ENCODE peak calls at places on chromosome 18, in five cellular contexts. One of them, this sample, is unnamed.

GRCh38 chr18:63788447-63789096 is 13.4 kb downstream of the SERPINB7 start:
- DNase-seq in HCT116: peak; percentile 68
- DNase-seq in H1: no peak
- DNase-seq in K562: no peak
- DNase-seq in HepG2: no peak
- DNase-seq in this sample: no peak

GRCh38 chr18:79399275-79400081 is 3.7 kb downstream of the NFATC1 start:
- DNase-seq in HepG2: no peak
- DNase-seq in HCT116: no peak
- DNase-seq in K562: no peak
- DNase-seq in H1: no peak
- DNase-seq in this sample: no peak

GRCh38 chr18:8654482-8655451 is 45.5 kb downstream of the RAB12 start:
- DNase-seq in HepG2: no peak
- DNase-seq in HCT116: no peak
- DNase-seq in K562: peak; percentile 33
- DNase-seq in H1: no peak
- DNase-seq in this sample: no peak

GRCh38 chr18:54774423-54774822 is 53.9 kb upstream of the RAB27B start:
- DNase-seq in K562: no peak
- DNase-seq in H1: no peak
- DNase-seq in HepG2: no peak
- DNase-seq in HCT116: no peak
- DNase-seq in this sample: no peak

GRCh38 chr18:74609535-74609934 is 11.9 kb downstream of the ZNF407 start:
- DNase-seq in HCT116: no peak
- DNase-seq in H1: no peak
- DNase-seq in HepG2: no peak
- DNase-seq in K562: no peak
- DNase-seq in this sample: no peak

GRCh38 chr18:45245036-45245638 is 370.1 kb upstream of the SLC14A2 start:
- DNase-seq in HepG2: no peak
- DNase-seq in H1: no peak
- DNase-seq in HCT116: no peak
- DNase-seq in K562: no peak
- DNase-seq in this sample: no peak

GRCh38 chr18:7321831-7322230 is 90.9 kb downstream of the LRRC30 start:
- DNase-seq in HCT116: no peak
- DNase-seq in K562: no peak
- DNase-seq in HepG2: no peak
- DNase-seq in H1: no peak
- DNase-seq in this sample: no peak

GRCh38 chr18:5068856-5069255 is 128.2 kb downstream of the AKAIN1 start:
- DNase-seq in K562: no peak
- DNase-seq in HepG2: no peak
- DNase-seq in H1: no peak
- DNase-seq in HCT116: no peak
- DNase-seq in this sample: no peak

GRCh38 chr18:50231621-50232020 is 34.7 kb downstream of the CFAP53 start:
- DNase-seq in HepG2: no peak
- DNase-seq in K562: no peak
- DNase-seq in HCT116: no peak
- DNase-seq in H1: no peak
- DNase-seq in this sample: no peak

GRCh38 chr18:46542545-46542944 is 114.5 kb downstream of the LOXHD1 start:
- DNase-seq in K562: no peak
- DNase-seq in HCT116: no peak
- DNase-seq in H1: no peak
- DNase-seq in HepG2: no peak
- DNase-seq in this sample: peak; percentile 3

GRCh38 chr18:7579176-7579922 is 12.2 kb downstream of the PTPRM start:
- DNase-seq in HepG2: no peak
- DNase-seq in HCT116: no peak
- DNase-seq in K562: no peak
- DNase-seq in H1: no peak
- DNase-seq in this sample: no peak

GRCh38 chr18:46546111-46546640 is 110.8 kb downstream of the LOXHD1 start:
- DNase-seq in K562: no peak
- DNase-seq in HCT116: no peak
- DNase-seq in H1: no peak
- DNase-seq in HepG2: no peak
- DNase-seq in this sample: no peak

GRCh38 chr18:33201509-33201926 is 239.0 kb downstream of the CCDC178 start:
- DNase-seq in H1: peak; percentile 5
- DNase-seq in K562: peak; percentile 9
- DNase-seq in HCT116: no peak
- DNase-seq in HepG2: peak; percentile 22
- DNase-seq in this sample: peak; percentile 28

GRCh38 chr18:57051586-57052044 is 95.3 kb upstream of the BOD1L2 start:
- DNase-seq in H1: no peak
- DNase-seq in HepG2: no peak
- DNase-seq in HCT116: no peak
- DNase-seq in K562: peak; percentile 87
- DNase-seq in this sample: no peak

GRCh38 chr18:46278481-46279465 is 174.6 kb downstream of the HAUS1 start:
- DNase-seq in HepG2: no peak
- DNase-seq in HCT116: no peak
- DNase-seq in K562: no peak
- DNase-seq in H1: no peak
- DNase-seq in this sample: no peak

GRCh38 chr18:45785015-45785597 is 40.4 kb upstream of the SIGLEC15 start:
- DNase-seq in H1: no peak
- DNase-seq in K562: no peak
- DNase-seq in HCT116: no peak
- DNase-seq in HepG2: no peak
- DNase-seq in this sample: no peak

GRCh38 chr18:28189400-28190239 is 12.7 kb upstream of the CDH2 start:
- DNase-seq in HCT116: peak; percentile 23
- DNase-seq in K562: peak; percentile 45
- DNase-seq in H1: no peak
- DNase-seq in HepG2: peak; percentile 54
- DNase-seq in this sample: no peak

GRCh38 chr18:58020567-58021107 is 23.4 kb upstream of the NEDD4L start:
- DNase-seq in HCT116: no peak
- DNase-seq in HepG2: no peak
- DNase-seq in K562: no peak
- DNase-seq in H1: no peak
- DNase-seq in this sample: no peak

GRCh38 chr18:59008302-59008974 is 131.2 kb upstream of the SEC11C start:
- DNase-seq in K562: no peak
- DNase-seq in H1: peak; percentile 10
- DNase-seq in HepG2: no peak
- DNase-seq in HCT116: peak; percentile 26
- DNase-seq in this sample: peak; percentile 11

GRCh38 chr18:50447952-50448351 is 73.1 kb downstream of the SKA1 start:
- DNase-seq in HCT116: no peak
- DNase-seq in H1: no peak
- DNase-seq in K562: no peak
- DNase-seq in HepG2: no peak
- DNase-seq in this sample: no peak

GRCh38 chr18:524496-524895 is 24.0 kb upstream of the COLEC12 start:
- DNase-seq in HCT116: no peak
- DNase-seq in H1: no peak
- DNase-seq in HepG2: no peak
- DNase-seq in K562: no peak
- DNase-seq in this sample: no peak

GRCh38 chr18:61851279-61851678 is 41.5 kb downstream of the RNF152 start:
- DNase-seq in H1: no peak
- DNase-seq in K562: no peak
- DNase-seq in HepG2: no peak
- DNase-seq in HCT116: no peak
- DNase-seq in this sample: no peak

GRCh38 chr18:46892842-46893241 is 24.5 kb downstream of the PIAS2 start:
- DNase-seq in K562: no peak
- DNase-seq in HepG2: no peak
- DNase-seq in H1: no peak
- DNase-seq in HCT116: no peak
- DNase-seq in this sample: no peak

GRCh38 chr18:75219684-75220083 is 9.1 kb downstream of the TSHZ1 start:
- DNase-seq in HepG2: peak; percentile 7
- DNase-seq in K562: no peak
- DNase-seq in HCT116: no peak
- DNase-seq in H1: no peak
- DNase-seq in this sample: no peak

GRCh38 chr18:33611525-33612135 is 33.6 kb downstream of the ASXL3 start:
- DNase-seq in HCT116: no peak
- DNase-seq in H1: no peak
- DNase-seq in HepG2: no peak
- DNase-seq in K562: no peak
- DNase-seq in this sample: no peak

GRCh38 chr18:12049983-12050811 is 43.4 kb upstream of the ANKRD62 start:
- DNase-seq in K562: no peak
- DNase-seq in H1: no peak
- DNase-seq in HepG2: no peak
- DNase-seq in HCT116: no peak
- DNase-seq in this sample: no peak

GRCh38 chr18:59265246-59266018 is 7.8 kb downstream of the RAX start:
- DNase-seq in HepG2: no peak
- DNase-seq in K562: peak; percentile 45
- DNase-seq in HCT116: no peak
- DNase-seq in H1: no peak
- DNase-seq in this sample: no peak

GRCh38 chr18:54023471-54023870 is 201.0 kb downstream of the MBD2 start:
- DNase-seq in K562: no peak
- DNase-seq in H1: no peak
- DNase-seq in HCT116: no peak
- DNase-seq in HepG2: no peak
- DNase-seq in this sample: no peak

GRCh38 chr18:64094210-64094609 is 54.7 kb downstream of the LINC00305 start:
- DNase-seq in H1: no peak
- DNase-seq in HepG2: no peak
- DNase-seq in HCT116: no peak
- DNase-seq in K562: no peak
- DNase-seq in this sample: no peak

GRCh38 chr18:13232060-13232917 is 13.7 kb downstream of the LDLRAD4 start:
- DNase-seq in HepG2: no peak
- DNase-seq in HCT116: no peak
- DNase-seq in H1: no peak
- DNase-seq in K562: no peak
- DNase-seq in this sample: no peak

GRCh38 chr18:62986490-62986889 is 271.1 kb downstream of the PHLPP1 start:
- DNase-seq in HepG2: no peak
- DNase-seq in K562: no peak
- DNase-seq in HCT116: no peak
- DNase-seq in H1: no peak
- DNase-seq in this sample: no peak

GRCh38 chr18:77299706-77300105 is 50.1 kb downstream of the GALR1 start:
- DNase-seq in HepG2: no peak
- DNase-seq in HCT116: no peak
- DNase-seq in K562: no peak
- DNase-seq in H1: no peak
- DNase-seq in this sample: no peak
- TF ChIP-seq YY1 in HepG2: no peak
- TF ChIP-seq YY1 in HCT116: no peak
- TF ChIP-seq YY1 in K562: no peak
- TF ChIP-seq YY1 in H1: no peak
- TF ChIP-seq YY1 in this sample: no peak

GRCh38 chr18:76416935-76417334 is 78.1 kb downstream of the ZNF516 start:
- DNase-seq in K562: no peak
- DNase-seq in HCT116: no peak
- DNase-seq in HepG2: no peak
- DNase-seq in H1: no peak
- DNase-seq in this sample: no peak
- TF ChIP-seq ZNF274 in K562: no peak
- TF ChIP-seq ZNF274 in HCT116: no peak
- TF ChIP-seq ZNF274 in HepG2: no peak
- TF ChIP-seq ZNF274 in H1: no peak
- TF ChIP-seq ZNF274 in this sample: no peak

GRCh38 chr18:22999647-23000046 is 66.5 kb downstream of the RBBP8 start:
- DNase-seq in H1: no peak
- DNase-seq in HepG2: no peak
- DNase-seq in HCT116: no peak
- DNase-seq in K562: no peak
- DNase-seq in this sample: no peak
- H3K36me3 ChIP-seq in H1: peaks cover 9% of the 10 kb centered on the region
- H3K36me3 ChIP-seq in HepG2: peaks cover 1% of the 10 kb centered on the region
- H3K36me3 ChIP-seq in HCT116: peaks cover 18% of the 10 kb centered on the region
- H3K36me3 ChIP-seq in K562: peaks cover 80% of the 10 kb centered on the region
- H3K36me3 ChIP-seq in this sample: peaks cover 48% of the 10 kb centered on the region

GRCh38 chr18:48790869-48791635 is 159.7 kb downstream of the SMAD7 start:
- DNase-seq in HCT116: no peak
- DNase-seq in HepG2: no peak
- DNase-seq in H1: no peak
- DNase-seq in K562: no peak
- DNase-seq in this sample: no peak
- TF ChIP-seq YY1 in HCT116: no peak
- TF ChIP-seq YY1 in HepG2: no peak
- TF ChIP-seq YY1 in H1: no peak
- TF ChIP-seq YY1 in K562: no peak
- TF ChIP-seq YY1 in this sample: no peak

DNA sequence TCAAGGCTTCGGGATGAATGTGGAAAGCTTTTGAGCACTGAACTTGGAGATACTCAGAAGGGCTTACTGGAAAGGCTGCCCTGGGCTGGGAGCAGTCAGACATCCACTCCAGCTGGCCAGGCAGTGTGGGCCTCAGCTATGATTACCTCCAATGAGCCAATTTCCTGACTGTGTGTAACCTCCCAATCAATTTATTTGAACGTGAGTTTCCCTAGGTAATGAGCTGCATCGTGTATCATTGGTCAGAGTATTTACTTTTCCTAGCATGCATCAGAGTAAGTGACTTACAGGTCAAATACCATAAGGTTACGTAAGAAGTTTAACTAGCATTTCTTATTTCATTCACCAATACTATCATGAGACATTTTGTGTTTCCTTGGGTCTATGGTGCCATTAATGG is 11.0 kb upstream of the CTAGE1 start:
- DNase-seq in HepG2: no peak
- DNase-seq in HCT116: no peak
- DNase-seq in K562: no peak
- DNase-seq in H1: no peak
- DNase-seq in this sample: no peak
- TF ChIP-seq ZNF274 in HepG2: no peak
- TF ChIP-seq ZNF274 in HCT116: no peak
- TF ChIP-seq ZNF274 in K562: no peak
- TF ChIP-seq ZNF274 in H1: no peak
- TF ChIP-seq ZNF274 in this sample: no peak

GRCh38 chr18:26083099-26083498 is 7.3 kb downstream of the SS18 start:
- DNase-seq in K562: no peak
- DNase-seq in H1: no peak
- DNase-seq in HepG2: no peak
- DNase-seq in HCT116: no peak
- DNase-seq in this sample: no peak
- H3K36me3 ChIP-seq in K562: peaks cover 79% of the 10 kb centered on the region
- H3K36me3 ChIP-seq in H1: no peaks in the 10 kb centered on the region
- H3K36me3 ChIP-seq in HepG2: no peaks in the 10 kb centered on the region
- H3K36me3 ChIP-seq in HCT116: peaks cover 23% of the 10 kb centered on the region
- H3K36me3 ChIP-seq in this sample: peaks cover 18% of the 10 kb centered on the region

GRCh38 chr18:35616664-35617423 is 35.3 kb downstream of the GALNT1 start:
- DNase-seq in H1: no peak
- DNase-seq in HepG2: no peak
- DNase-seq in HCT116: no peak
- DNase-seq in K562: peak; percentile 42
- DNase-seq in this sample: no peak
- TF ChIP-seq YY1 in H1: no peak
- TF ChIP-seq YY1 in HepG2: no peak
- TF ChIP-seq YY1 in HCT116: no peak
- TF ChIP-seq YY1 in K562: no peak
- TF ChIP-seq YY1 in this sample: no peak

GRCh38 chr18:71808576-71808975 is 735.6 kb downstream of the CBLN2 start:
- DNase-seq in H1: no peak
- DNase-seq in K562: no peak
- DNase-seq in HepG2: no peak
- DNase-seq in HCT116: no peak
- DNase-seq in this sample: no peak
- TF ChIP-seq ZNF274 in H1: no peak
- TF ChIP-seq ZNF274 in K562: no peak
- TF ChIP-seq ZNF274 in HepG2: no peak
- TF ChIP-seq ZNF274 in HCT116: no peak
- TF ChIP-seq ZNF274 in this sample: no peak

This sample was measured in NT2/D1.